ENCODE peak calls at places on chromosomes 7 and 10, in nine cellular contexts. One of them, this sample, is unnamed.

GRCh38 chr10:130394832-130395231 is 258.6 kb downstream of the GLRX3 start:
- DNase-seq in suprapubic skin: no peak
- DNase-seq in HepG2: no peak
- DNase-seq in upper lobe of left lung: peak; percentile 2
- DNase-seq in sigmoid colon: no peak
- DNase-seq in GM12878: no peak
- DNase-seq in endothelial cell of umbilical vein: no peak
- DNase-seq in spleen: no peak
- DNase-seq in stomach: peak; percentile 10
- DNase-seq in this sample: no peak

GRCh38 chr10:123687758-123688157 is 21.6 kb downstream of the GPR26 start:
- DNase-seq in GM12878: no peak
- DNase-seq in sigmoid colon: no peak
- DNase-seq in endothelial cell of umbilical vein: no peak
- DNase-seq in stomach: no peak
- DNase-seq in suprapubic skin: no peak
- DNase-seq in HepG2: peak; percentile 6
- DNase-seq in spleen: no peak
- DNase-seq in upper lobe of left lung: no peak
- DNase-seq in this sample: no peak

GRCh38 chr7:144682581-144683280 is 153.1 kb downstream of the TPK1 start:
- DNase-seq in suprapubic skin: no peak
- DNase-seq in spleen: no peak
- DNase-seq in HepG2: no peak
- DNase-seq in GM12878: no peak
- DNase-seq in sigmoid colon: no peak
- DNase-seq in upper lobe of left lung: no peak
- DNase-seq in stomach: no peak
- DNase-seq in endothelial cell of umbilical vein: no peak
- DNase-seq in this sample: no peak

GRCh38 chr10:130222381-130222780 is 86.2 kb downstream of the GLRX3 start:
- DNase-seq in spleen: peak; percentile 48
- DNase-seq in HepG2: no peak
- DNase-seq in sigmoid colon: peak; percentile 27
- DNase-seq in stomach: peak; percentile 11
- DNase-seq in suprapubic skin: no peak
- DNase-seq in GM12878: no peak
- DNase-seq in upper lobe of left lung: peak; percentile 10
- DNase-seq in endothelial cell of umbilical vein: no peak
- DNase-seq in this sample: no peak

GRCh38 chr10:11776080-11776479 is 33.9 kb downstream of the ECHDC3 start:
- DNase-seq in spleen: no peak
- DNase-seq in stomach: no peak
- DNase-seq in sigmoid colon: no peak
- DNase-seq in HepG2: no peak
- DNase-seq in endothelial cell of umbilical vein: no peak
- DNase-seq in upper lobe of left lung: no peak
- DNase-seq in GM12878: no peak
- DNase-seq in suprapubic skin: no peak
- DNase-seq in this sample: no peak

GRCh38 chr7:2107386-2108085 is 125.2 kb downstream of the MAD1L1 start:
- DNase-seq in suprapubic skin: no peak
- DNase-seq in sigmoid colon: no peak
- DNase-seq in upper lobe of left lung: no peak
- DNase-seq in stomach: no peak
- DNase-seq in endothelial cell of umbilical vein: peak; percentile 23
- DNase-seq in spleen: no peak
- DNase-seq in GM12878: no peak
- DNase-seq in HepG2: no peak
- DNase-seq in this sample: no peak

GRCh38 chr7:1671876-1672451 is 1.9 kb downstream of the ELFN1 start:
- DNase-seq in upper lobe of left lung: no peak
- DNase-seq in endothelial cell of umbilical vein: no peak
- DNase-seq in stomach: no peak
- DNase-seq in HepG2: no peak
- DNase-seq in sigmoid colon: peak; percentile 48
- DNase-seq in spleen: peak; percentile 29
- DNase-seq in suprapubic skin: peak; percentile 48
- DNase-seq in GM12878: no peak
- DNase-seq in this sample: no peak

GRCh38 chr7:16270844-16271243 is 150.5 kb downstream of the CRPPA start:
- DNase-seq in upper lobe of left lung: no peak
- DNase-seq in suprapubic skin: no peak
- DNase-seq in endothelial cell of umbilical vein: no peak
- DNase-seq in GM12878: no peak
- DNase-seq in HepG2: no peak
- DNase-seq in stomach: no peak
- DNase-seq in sigmoid colon: no peak
- DNase-seq in spleen: no peak
- DNase-seq in this sample: no peak

GRCh38 chr7:12709731-12710502 is 22.5 kb downstream of the ARL4A start:
- DNase-seq in endothelial cell of umbilical vein: no peak
- DNase-seq in HepG2: no peak
- DNase-seq in stomach: no peak
- DNase-seq in spleen: no peak
- DNase-seq in suprapubic skin: no peak
- DNase-seq in GM12878: no peak
- DNase-seq in upper lobe of left lung: no peak
- DNase-seq in sigmoid colon: no peak
- DNase-seq in this sample: no peak

GRCh38 chr7:157228864-157229422 is 90.2 kb downstream of the UBE3C start:
- DNase-seq in endothelial cell of umbilical vein: peak; percentile 36
- DNase-seq in suprapubic skin: no peak
- DNase-seq in spleen: no peak
- DNase-seq in upper lobe of left lung: no peak
- DNase-seq in stomach: no peak
- DNase-seq in HepG2: peak; percentile 27
- DNase-seq in GM12878: no peak
- DNase-seq in sigmoid colon: no peak
- DNase-seq in this sample: no peak
- TF ChIP-seq CTCF in endothelial cell of umbilical vein: peak; percentile 28
- TF ChIP-seq CTCF in suprapubic skin: no peak
- TF ChIP-seq CTCF in spleen: no peak
- TF ChIP-seq CTCF in upper lobe of left lung: no peak
- TF ChIP-seq CTCF in stomach: no peak
- TF ChIP-seq CTCF in HepG2: peak; percentile 75
- TF ChIP-seq CTCF in GM12878: peak; percentile 34
- TF ChIP-seq CTCF in sigmoid colon: no peak
- TF ChIP-seq CTCF in this sample: no peak

GRCh38 chr7:19390795-19391194 is 245.6 kb upstream of the FERD3L start:
- DNase-seq in sigmoid colon: no peak
- DNase-seq in GM12878: no peak
- DNase-seq in upper lobe of left lung: no peak
- DNase-seq in spleen: no peak
- DNase-seq in suprapubic skin: no peak
- DNase-seq in stomach: no peak
- DNase-seq in endothelial cell of umbilical vein: no peak
- DNase-seq in HepG2: no peak
- DNase-seq in this sample: no peak

GRCh38 chr7:19397917-19398316 is 252.7 kb upstream of the FERD3L start:
- DNase-seq in endothelial cell of umbilical vein: no peak
- DNase-seq in sigmoid colon: no peak
- DNase-seq in HepG2: no peak
- DNase-seq in suprapubic skin: no peak
- DNase-seq in GM12878: peak; percentile 32
- DNase-seq in spleen: no peak
- DNase-seq in upper lobe of left lung: no peak
- DNase-seq in stomach: no peak
- DNase-seq in this sample: no peak

GRCh38 chr7:19392246-19392645 is 247.0 kb upstream of the FERD3L start:
- DNase-seq in endothelial cell of umbilical vein: peak; percentile 80
- DNase-seq in suprapubic skin: no peak
- DNase-seq in stomach: no peak
- DNase-seq in GM12878: no peak
- DNase-seq in spleen: no peak
- DNase-seq in HepG2: no peak
- DNase-seq in upper lobe of left lung: no peak
- DNase-seq in sigmoid colon: no peak
- DNase-seq in this sample: no peak
- H3K27ac ChIP-seq in endothelial cell of umbilical vein: no peak overlapping the region
- H3K27ac ChIP-seq in suprapubic skin: no peak overlapping the region
- H3K27ac ChIP-seq in stomach: no peak overlapping the region
- H3K27ac ChIP-seq in GM12878: no peak overlapping the region
- H3K27ac ChIP-seq in spleen: no peak overlapping the region
- H3K27ac ChIP-seq in HepG2: no peak overlapping the region
- H3K27ac ChIP-seq in upper lobe of left lung: no peak overlapping the region
- H3K27ac ChIP-seq in sigmoid colon: no peak overlapping the region
- H3K27ac ChIP-seq in this sample: no peak overlapping the region

DNA sequence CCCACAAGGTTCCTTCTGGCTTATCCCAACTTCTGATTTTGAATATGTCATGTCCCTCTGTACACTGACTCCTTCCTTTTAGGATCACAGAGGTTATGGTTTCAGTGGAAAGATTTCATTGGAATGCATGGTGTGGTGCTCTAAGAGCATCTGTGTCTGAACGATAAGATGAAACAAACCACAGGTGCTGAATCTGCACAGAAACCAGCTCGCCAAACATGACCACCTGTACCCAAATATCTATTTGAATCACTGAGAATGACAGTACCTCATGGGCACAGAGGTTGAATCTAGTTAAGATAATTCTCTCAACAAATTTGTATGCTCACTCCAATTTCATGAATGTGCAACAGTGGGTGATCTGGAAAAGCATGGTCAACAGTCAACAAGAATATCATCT is 105.3 kb downstream of the DGKI start:
- DNase-seq in HepG2: no peak
- DNase-seq in endothelial cell of umbilical vein: no peak
- DNase-seq in sigmoid colon: no peak
- DNase-seq in suprapubic skin: no peak
- DNase-seq in stomach: no peak
- DNase-seq in spleen: no peak
- DNase-seq in GM12878: no peak
- DNase-seq in upper lobe of left lung: no peak
- DNase-seq in this sample: no peak
- TF ChIP-seq POLR2AphosphoS5 in HepG2: no peak
- TF ChIP-seq POLR2AphosphoS5 in endothelial cell of umbilical vein: no peak
- TF ChIP-seq POLR2AphosphoS5 in sigmoid colon: no peak
- TF ChIP-seq POLR2AphosphoS5 in suprapubic skin: no peak
- TF ChIP-seq POLR2AphosphoS5 in stomach: no peak
- TF ChIP-seq POLR2AphosphoS5 in spleen: no peak
- TF ChIP-seq POLR2AphosphoS5 in GM12878: no peak
- TF ChIP-seq POLR2AphosphoS5 in upper lobe of left lung: no peak
- TF ChIP-seq POLR2AphosphoS5 in this sample: no peak

DNA sequence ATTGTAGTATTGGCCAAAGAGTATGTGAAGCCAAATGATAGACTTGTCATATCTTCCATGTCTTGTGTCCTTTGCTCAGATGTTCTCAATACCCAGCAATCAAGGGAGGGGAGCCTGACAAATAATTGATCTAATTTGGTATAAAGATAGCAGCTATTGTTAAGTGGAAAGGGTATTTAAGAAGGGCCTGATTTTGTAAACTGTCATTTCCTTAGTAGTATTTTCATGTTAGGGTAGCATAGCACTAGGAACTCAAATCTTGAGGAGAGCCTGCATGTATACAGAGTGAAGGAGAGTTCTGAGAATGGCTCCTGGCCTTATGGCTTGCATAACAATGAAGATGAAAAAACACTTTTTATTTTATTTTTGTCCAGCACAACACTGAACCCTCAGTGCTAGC is 53.1 kb downstream of the GNAI1 start:
- DNase-seq in GM12878: no peak
- DNase-seq in sigmoid colon: no peak
- DNase-seq in suprapubic skin: no peak
- DNase-seq in stomach: no peak
- DNase-seq in HepG2: no peak
- DNase-seq in endothelial cell of umbilical vein: no peak
- DNase-seq in upper lobe of left lung: no peak
- DNase-seq in spleen: no peak
- DNase-seq in this sample: no peak
- TF ChIP-seq CTCF in GM12878: no peak
- TF ChIP-seq CTCF in sigmoid colon: no peak
- TF ChIP-seq CTCF in suprapubic skin: no peak
- TF ChIP-seq CTCF in stomach: no peak
- TF ChIP-seq CTCF in HepG2: no peak
- TF ChIP-seq CTCF in endothelial cell of umbilical vein: no peak
- TF ChIP-seq CTCF in upper lobe of left lung: no peak
- TF ChIP-seq CTCF in spleen: no peak
- TF ChIP-seq CTCF in this sample: no peak

GRCh38 chr7:106326594-106327537 is 42.1 kb upstream of the NAMPT start:
- DNase-seq in stomach: no peak
- DNase-seq in HepG2: peak; percentile 56
- DNase-seq in suprapubic skin: no peak
- DNase-seq in spleen: no peak
- DNase-seq in endothelial cell of umbilical vein: no peak
- DNase-seq in sigmoid colon: no peak
- DNase-seq in upper lobe of left lung: no peak
- DNase-seq in GM12878: no peak
- DNase-seq in this sample: no peak

GRCh38 chr7:106332186-106332585 is 47.4 kb upstream of the NAMPT start:
- DNase-seq in GM12878: no peak
- DNase-seq in sigmoid colon: no peak
- DNase-seq in HepG2: no peak
- DNase-seq in stomach: no peak
- DNase-seq in endothelial cell of umbilical vein: no peak
- DNase-seq in spleen: no peak
- DNase-seq in suprapubic skin: no peak
- DNase-seq in upper lobe of left lung: no peak
- DNase-seq in this sample: no peak

GRCh38 chr7:106329408-106329807 is 44.6 kb upstream of the NAMPT start:
- DNase-seq in sigmoid colon: no peak
- DNase-seq in endothelial cell of umbilical vein: no peak
- DNase-seq in HepG2: no peak
- DNase-seq in suprapubic skin: no peak
- DNase-seq in spleen: no peak
- DNase-seq in GM12878: no peak
- DNase-seq in upper lobe of left lung: no peak
- DNase-seq in stomach: no peak
- DNase-seq in this sample: no peak

GRCh38 chr7:106327538-106328481 is 43.0 kb upstream of the NAMPT start:
- DNase-seq in stomach: no peak
- DNase-seq in GM12878: no peak
- DNase-seq in sigmoid colon: no peak
- DNase-seq in endothelial cell of umbilical vein: no peak
- DNase-seq in spleen: no peak
- DNase-seq in upper lobe of left lung: no peak
- DNase-seq in HepG2: peak; percentile 44
- DNase-seq in suprapubic skin: no peak
- DNase-seq in this sample: no peak

GRCh38 chr7:106329971-106330733 is 45.4 kb upstream of the NAMPT start:
- DNase-seq in GM12878: no peak
- DNase-seq in suprapubic skin: no peak
- DNase-seq in upper lobe of left lung: no peak
- DNase-seq in sigmoid colon: no peak
- DNase-seq in HepG2: no peak
- DNase-seq in stomach: no peak
- DNase-seq in endothelial cell of umbilical vein: peak; percentile 21
- DNase-seq in spleen: no peak
- DNase-seq in this sample: no peak
- H3K27ac ChIP-seq in GM12878: no peak overlapping the region
- H3K27ac ChIP-seq in suprapubic skin: no peak overlapping the region
- H3K27ac ChIP-seq in upper lobe of left lung: no peak overlapping the region
- H3K27ac ChIP-seq in sigmoid colon: no peak overlapping the region
- H3K27ac ChIP-seq in HepG2: no peak overlapping the region
- H3K27ac ChIP-seq in stomach: peak overlapping the region; percentile 33
- H3K27ac ChIP-seq in endothelial cell of umbilical vein: no peak overlapping the region
- H3K27ac ChIP-seq in spleen: no peak overlapping the region
- H3K27ac ChIP-seq in this sample: no peak overlapping the region